ENCODE peak calls at places on chromosome 20, in nine cellular contexts. One of them, this sample, is unnamed.

GRCh38 chr20:5843054-5843731 is 93.0 kb downstream of the SHLD1 start:
- DNase-seq in fibroblast of pulmonary artery: no peak
- DNase-seq in H54: no peak
- DNase-seq in AG04450: no peak
- DNase-seq in lower lobe of right lung: no peak
- DNase-seq in testis: no peak
- DNase-seq in AG10803: peak
- DNase-seq in cardiac fibroblast: no peak
- DNase-seq in central memory CD8-positive, alpha-beta T cell: no peak
- DNase-seq in this sample: no peak

GRCh38 chr20:41352106-41352505 is 11.5 kb downstream of the LPIN3 start:
- DNase-seq in fibroblast of pulmonary artery: no peak
- DNase-seq in H54: no peak
- DNase-seq in AG04450: no peak
- DNase-seq in lower lobe of right lung: no peak
- DNase-seq in testis: no peak
- DNase-seq in AG10803: no peak
- DNase-seq in cardiac fibroblast: no peak
- DNase-seq in central memory CD8-positive, alpha-beta T cell: no peak
- DNase-seq in this sample: no peak

GRCh38 chr20:2688041-2688591 is 4.5 kb upstream of the EBF4 start:
- DNase-seq in fibroblast of pulmonary artery: peak
- DNase-seq in H54: peak
- DNase-seq in AG04450: no peak
- DNase-seq in lower lobe of right lung: peak
- DNase-seq in testis: peak
- DNase-seq in AG10803: no peak
- DNase-seq in cardiac fibroblast: peak
- DNase-seq in central memory CD8-positive, alpha-beta T cell: peak
- DNase-seq in this sample: no peak

GRCh38 chr20:23966927-23967615 is 21.5 kb downstream of the GGTLC1 start:
- DNase-seq in fibroblast of pulmonary artery: no peak
- DNase-seq in H54: no peak
- DNase-seq in AG04450: no peak
- DNase-seq in lower lobe of right lung: no peak
- DNase-seq in testis: no peak
- DNase-seq in AG10803: no peak
- DNase-seq in cardiac fibroblast: no peak
- DNase-seq in central memory CD8-positive, alpha-beta T cell: no peak
- DNase-seq in this sample: no peak

GRCh38 chr20:35796556-35796955 is 24.7 kb downstream of the PHF20 start:
- DNase-seq in fibroblast of pulmonary artery: peak
- DNase-seq in H54: no peak
- DNase-seq in AG04450: no peak
- DNase-seq in lower lobe of right lung: no peak
- DNase-seq in testis: no peak
- DNase-seq in AG10803: no peak
- DNase-seq in cardiac fibroblast: no peak
- DNase-seq in central memory CD8-positive, alpha-beta T cell: no peak
- DNase-seq in this sample: no peak

GRCh38 chr20:10713161-10713560 is 39.4 kb upstream of the JAG1 start:
- DNase-seq in fibroblast of pulmonary artery: no peak
- DNase-seq in H54: no peak
- DNase-seq in AG04450: no peak
- DNase-seq in lower lobe of right lung: no peak
- DNase-seq in testis: no peak
- DNase-seq in AG10803: peak
- DNase-seq in cardiac fibroblast: no peak
- DNase-seq in central memory CD8-positive, alpha-beta T cell: no peak
- DNase-seq in this sample: no peak

GRCh38 chr20:19423097-19423891 is 210.9 kb downstream of the SLC24A3 start:
- DNase-seq in fibroblast of pulmonary artery: no peak
- DNase-seq in H54: no peak
- DNase-seq in AG04450: no peak
- DNase-seq in lower lobe of right lung: no peak
- DNase-seq in testis: no peak
- DNase-seq in AG10803: no peak
- DNase-seq in cardiac fibroblast: no peak
- DNase-seq in central memory CD8-positive, alpha-beta T cell: no peak
- DNase-seq in this sample: no peak

GRCh38 chr20:17919149-17919548 is 49.4 kb downstream of the SNX5 start:
- DNase-seq in fibroblast of pulmonary artery: no peak
- DNase-seq in H54: no peak
- DNase-seq in AG04450: no peak
- DNase-seq in lower lobe of right lung: no peak
- DNase-seq in testis: no peak
- DNase-seq in AG10803: no peak
- DNase-seq in cardiac fibroblast: no peak
- DNase-seq in central memory CD8-positive, alpha-beta T cell: no peak
- DNase-seq in this sample: no peak

GRCh38 chr20:6697228-6697972 is 70.1 kb upstream of the BMP2 start:
- DNase-seq in fibroblast of pulmonary artery: no peak
- DNase-seq in H54: no peak
- DNase-seq in AG04450: no peak
- DNase-seq in lower lobe of right lung: no peak
- DNase-seq in testis: no peak
- DNase-seq in AG10803: no peak
- DNase-seq in cardiac fibroblast: no peak
- DNase-seq in central memory CD8-positive, alpha-beta T cell: no peak
- DNase-seq in this sample: no peak

GRCh38 chr20:46775826-46776225 is 66.4 kb downstream of the SLC2A10 start:
- DNase-seq in fibroblast of pulmonary artery: no peak
- DNase-seq in H54: no peak
- DNase-seq in AG04450: no peak
- DNase-seq in lower lobe of right lung: no peak
- DNase-seq in testis: no peak
- DNase-seq in AG10803: no peak
- DNase-seq in cardiac fibroblast: no peak
- DNase-seq in central memory CD8-positive, alpha-beta T cell: no peak
- DNase-seq in this sample: no peak

GRCh38 chr20:50029697-50030428 is 47.1 kb downstream of the SNAI1 start:
- DNase-seq in fibroblast of pulmonary artery: peak
- DNase-seq in H54: peak
- DNase-seq in AG04450: peak
- DNase-seq in lower lobe of right lung: no peak
- DNase-seq in testis: no peak
- DNase-seq in AG10803: peak
- DNase-seq in cardiac fibroblast: peak
- DNase-seq in central memory CD8-positive, alpha-beta T cell: no peak
- DNase-seq in this sample: peak

GRCh38 chr20:50561379-50562078 is 51.3 kb downstream of the PTPN1 start:
- DNase-seq in fibroblast of pulmonary artery: peak
- DNase-seq in H54: peak
- DNase-seq in AG04450: peak
- DNase-seq in lower lobe of right lung: no peak
- DNase-seq in testis: no peak
- DNase-seq in AG10803: peak
- DNase-seq in cardiac fibroblast: peak
- DNase-seq in central memory CD8-positive, alpha-beta T cell: no peak
- DNase-seq in this sample: no peak

This sample was measured in sciatic nerve.